ENCODE peak calls at places on chromosomes 6 and 20, in five cellular contexts. Q is cardiac muscle cell; M is adipocyte; N is CD8-positive, alpha-beta T cell; Z is EL. S is an unnamed sample.

GRCh38 chr6:142112451-142113061 is 20.2 kb upstream of the GJE1 start:
- DNase-seq in Q (peak), M (peak), N (peak), Z (peak), S (peak)

GRCh38 chr20:2331092-2331491 is 35.3 kb downstream of the TGM3 start:
- DNase-seq in Q (no peak), M (no peak), N (no peak), Z (no peak), S (no peak)

GRCh38 chr6:134035823-134036296 is 16.6 kb downstream of the SLC2A12 start:
- DNase-seq in Q (no peak), M (peak), N (no peak), Z (peak), S (no peak)

GRCh38 chr20:47419953-47420352 is 63.5 kb upstream of the ZMYND8 start:
- DNase-seq in Q (no peak), M (no peak), N (no peak), Z (no peak), S (no peak)

GRCh38 chr20:54844346-54844745 is 369.0 kb downstream of the DOK5 start:
- DNase-seq in Q (no peak), M (no peak), N (no peak), Z (no peak), S (no peak)

GRCh38 chr20:34791289-34792020 is 34.0 kb downstream of the NCOA6 start:
- DNase-seq in Q (no peak), M (peak), N (no peak), Z (peak), S (no peak)

GRCh38 chr6:47701374-47701773 is 3.0 kb downstream of the ADGRF4 start:
- DNase-seq in Q (no peak), M (no peak), N (no peak), Z (peak), S (no peak)

GRCh38 chr20:11799131-11799800 is 118.4 kb upstream of the BTBD3 start:
- DNase-seq in Q (no peak), M (peak), N (no peak), Z (no peak), S (no peak)

GRCh38 chr20:32382102-32382950 is 24.2 kb downstream of the ASXL1 start:
- DNase-seq in Q (no peak), M (no peak), N (no peak), Z (no peak), S (no peak)

GRCh38 chr6:101117397-101118185 is 236.5 kb upstream of the ASCC3 start:
- DNase-seq in Q (peak), M (peak), N (no peak), Z (no peak), S (no peak)

GRCh38 chr20:43691928-43692524 is 25.1 kb downstream of the MYBL2 start:
- DNase-seq in Q (peak), M (peak), N (peak), Z (peak), S (peak)

GRCh38 chr6:80548496-80548895 is 442.0 kb downstream of the BCKDHB start:
- DNase-seq in Q (no peak), M (peak), N (no peak), Z (peak), S (no peak)

GRCh38 chr20:24718277-24718676 is 230.8 kb upstream of the CST7 start:
- DNase-seq in Q (no peak), M (no peak), N (no peak), Z (no peak), S (no peak)

GRCh38 chr6:25699649-25700048 is 47.6 kb downstream of the SCGN start:
- DNase-seq in Q (no peak), M (no peak), N (no peak), Z (no peak), S (no peak)

S was measured in ACHN.